ENCODE peak calls at places on chromosomes 11 and 22, in five cellular contexts. Y, C, M, A and L are unnamed samples.

GRCh38 chr11:66492161-66492865 is 12.1 kb downstream of the DPP3 start:
- DNase-seq in Y (no peak), C (no peak), M (no peak), A (no peak), L (no peak)

GRCh38 chr11:46047520-46047919 is 73.7 kb downstream of the PHF21A start:
- DNase-seq in Y (no peak), C (no peak), M (no peak), A (no peak), L (no peak)

GRCh38 chr11:72778535-72779494 is 15.0 kb downstream of the STARD10 start:
- DNase-seq in Y (no peak), C (no peak), M (no peak), A (no peak), L (no peak)

GRCh38 chr22:46774456-46775363 is 12.3 kb downstream of the TBC1D22A start:
- DNase-seq in Y (no peak), C (no peak), M (no peak), A (no peak), L (no peak)

GRCh38 chr11:61693897-61694840 is 14.0 kb downstream of the DAGLA start:
- DNase-seq in Y (no peak), C (no peak), M (no peak), A (no peak), L (no peak)

GRCh38 chr11:110133182-110133581 is 40.0 kb downstream of the ZC3H12C start:
- DNase-seq in Y (no peak), C (no peak), M (no peak), A (no peak), L (no peak)

GRCh38 chr11:72607101-72607468 is 67.1 kb downstream of the PDE2A start:
- DNase-seq in Y (no peak), C (no peak), M (no peak), A (no peak), L (no peak)

GRCh38 chr11:91248199-91248807 is 976.3 kb upstream of the FAT3 start:
- DNase-seq in Y (no peak), C (no peak), M (peak; percentile 33), A (peak; percentile 40), L (peak; percentile 8)

GRCh38 chr11:92784313-92784712 is 185.1 kb upstream of the MTNR1B start:
- DNase-seq in Y (no peak), C (no peak), M (no peak), A (no peak), L (no peak)

GRCh38 chr11:557328-558132 is 3.0 kb downstream of the LMNTD2 start:
- DNase-seq in Y (no peak), C (no peak), M (no peak), A (no peak), L (no peak)

GRCh38 chr11:119874660-119875238 is 145.7 kb upstream of the NECTIN1 start:
- DNase-seq in Y (no peak), C (no peak), M (no peak), A (no peak), L (peak; percentile 35)

GRCh38 chr11:108654994-108655631 is 9.8 kb upstream of the DDX10 start:
- DNase-seq in Y (no peak), C (no peak), M (no peak), A (peak; percentile 66), L (peak; percentile 78)

GRCh38 chr22:32185821-32186220 is 19.1 kb downstream of the RFPL2 start:
- DNase-seq in Y (no peak), C (no peak), M (no peak), A (no peak), L (no peak)

GRCh38 chr11:131064373-131064991 is 148.2 kb upstream of the SNX19 start:
- DNase-seq in Y (peak; percentile 93), C (peak; percentile 87), M (peak; percentile 77), A (peak; percentile 60), L (peak; percentile 33)

GRCh38 chr22:42686756-42687491 is 33.7 kb downstream of the A4GALT start:
- DNase-seq in Y (no peak), C (no peak), M (no peak), A (no peak), L (peak; percentile 71)
- H2BK12ac ChIP-seq in Y (no peak overlapping the region), C (no peak overlapping the region), M (no peak overlapping the region), A (peak overlapping the region; percentile 98), L (peak overlapping the region; percentile 56)

DNA sequence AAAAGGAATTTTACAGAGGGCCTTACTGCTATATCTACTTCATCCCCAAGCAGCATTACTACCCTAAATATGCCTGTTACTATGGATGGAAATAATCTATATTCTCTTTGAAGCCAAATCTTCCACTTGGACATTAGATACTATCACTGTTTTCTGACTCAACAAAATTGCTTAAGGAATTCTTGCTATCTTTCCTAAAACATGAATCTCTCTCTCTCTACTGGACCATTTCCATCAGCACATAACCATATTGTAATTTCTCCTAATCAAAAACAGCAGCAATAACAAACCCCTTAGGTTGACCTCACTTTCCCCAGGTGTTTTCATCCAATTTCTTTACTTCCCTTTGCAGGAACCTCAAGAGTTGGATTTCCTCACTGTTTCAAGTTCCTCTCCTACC is 67.9 kb upstream of the BLID start:
- DNase-seq in Y (no peak), C (no peak), M (no peak), A (no peak), L (no peak)
- H2BK12ac ChIP-seq in Y (no peak overlapping the region), C (no peak overlapping the region), M (no peak overlapping the region), A (no peak overlapping the region), L (no peak overlapping the region)

GRCh38 chr22:41362615-41363014 is 19.1 kb upstream of the TEF start:
- DNase-seq in Y (no peak), C (no peak), M (no peak), A (no peak), L (no peak)
- H2BK12ac ChIP-seq in Y (no peak overlapping the region), C (no peak overlapping the region), M (no peak overlapping the region), A (no peak overlapping the region), L (no peak overlapping the region)

GRCh38 chr11:107624983-107625779 is 34.2 kb downstream of the ELMOD1 start:
- DNase-seq in Y (no peak), C (no peak), M (no peak), A (no peak), L (no peak)

GRCh38 chr11:107631043-107631442 is 40.1 kb downstream of the ELMOD1 start:
- DNase-seq in Y (no peak), C (no peak), M (no peak), A (no peak), L (no peak)
- H2BK12ac ChIP-seq in Y (no peak overlapping the region), C (no peak overlapping the region), M (no peak overlapping the region), A (no peak overlapping the region), L (no peak overlapping the region)

GRCh38 chr11:19680824-19681368 is 31.7 kb upstream of the NAV2 start:
- DNase-seq in Y (no peak), C (no peak), M (no peak), A (no peak), L (peak; percentile 31)

GRCh38 chr11:19677380-19678080 is 35.1 kb upstream of the NAV2 start:
- DNase-seq in Y (no peak), C (no peak), M (no peak), A (no peak), L (no peak)

GRCh38 chr11:19683141-19683805 is 29.4 kb upstream of the NAV2 start:
- DNase-seq in Y (no peak), C (no peak), M (no peak), A (no peak), L (no peak)

GRCh38 chr11:19676508-19677379 is 35.9 kb upstream of the NAV2 start:
- DNase-seq in Y (no peak), C (no peak), M (no peak), A (no peak), L (no peak)

DNA sequence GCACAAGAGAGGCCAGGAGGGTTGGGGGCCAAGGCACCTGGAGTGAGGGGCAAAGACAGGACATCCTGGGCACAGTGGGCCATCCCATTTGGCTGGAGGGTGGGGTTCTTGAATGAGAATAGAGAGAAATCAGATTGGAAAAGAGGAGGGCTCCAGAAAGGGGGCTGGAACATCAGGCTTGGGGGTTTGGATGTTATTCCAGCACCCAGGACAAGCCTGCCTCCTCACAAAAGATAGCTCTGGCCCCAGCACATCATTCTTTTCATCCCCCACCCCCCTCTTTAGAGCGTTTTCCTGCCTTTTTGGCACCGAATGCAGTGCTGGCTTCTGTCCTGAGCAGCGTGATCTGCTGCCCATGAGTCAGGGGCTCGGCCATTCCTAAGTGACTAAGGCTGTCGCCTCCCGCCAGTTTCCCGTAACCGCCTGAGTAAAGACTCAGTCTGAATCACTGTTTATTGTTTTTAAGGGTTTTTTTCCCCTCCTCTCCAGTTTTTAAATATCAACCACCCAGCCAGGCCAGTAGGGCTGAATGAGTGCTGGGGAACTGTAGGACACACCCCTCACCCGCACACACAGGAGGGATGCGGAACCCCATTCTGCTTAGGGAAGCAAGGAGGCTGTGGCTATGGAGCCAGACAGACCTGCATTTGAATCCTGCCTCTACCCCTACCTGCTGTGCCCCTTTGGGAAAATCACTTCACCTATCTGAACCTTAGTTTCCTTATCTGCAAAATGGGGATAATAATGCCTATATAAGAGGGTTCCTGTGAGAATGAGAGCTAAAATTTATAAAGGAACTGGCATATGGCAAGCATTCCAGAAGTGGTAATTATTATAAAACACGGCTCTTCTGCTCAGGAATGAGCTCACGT is 32.4 kb upstream of the NAV2 start:
- DNase-seq in Y (peak; percentile 56), C (peak; percentile 52), M (no peak), A (peak; percentile 94), L (peak; percentile 84)
- H2BK12ac ChIP-seq in Y (peak overlapping the region; percentile 29), C (no peak overlapping the region), M (no peak overlapping the region), A (peak overlapping the region; percentile 98), L (peak overlapping the region; percentile 77)

DNA sequence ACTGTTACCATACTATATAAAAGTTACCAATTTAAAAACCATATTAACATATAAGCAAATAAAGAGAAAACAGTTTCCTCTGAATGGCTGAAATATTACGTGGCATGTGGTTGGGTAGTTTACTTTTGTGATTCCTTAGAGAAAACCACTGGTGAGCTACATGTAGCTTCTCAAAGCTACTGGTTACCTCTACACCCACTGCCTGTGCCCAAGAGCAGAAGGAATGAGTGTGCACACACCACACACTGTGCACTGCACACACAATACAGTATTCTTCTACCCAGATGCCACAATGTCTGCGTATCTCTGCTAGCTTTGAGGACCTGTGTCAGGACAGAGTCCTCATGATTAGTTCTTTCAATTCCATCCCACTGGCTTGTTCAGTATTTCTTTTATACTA is 25.5 kb upstream of the YPEL1 start:
- DNase-seq in Y (no peak), C (no peak), M (no peak), A (peak; percentile 58), L (no peak)
- H2BK12ac ChIP-seq in Y (no peak overlapping the region), C (no peak overlapping the region), M (no peak overlapping the region), A (no peak overlapping the region), L (no peak overlapping the region)

GRCh38 chr11:81432333-81432732 is 1301.3 kb downstream of the FAM181B start:
- DNase-seq in Y (no peak), C (no peak), M (no peak), A (no peak), L (no peak)
- H2BK12ac ChIP-seq in Y (no peak overlapping the region), C (no peak overlapping the region), M (no peak overlapping the region), A (no peak overlapping the region), L (no peak overlapping the region)

DNA sequence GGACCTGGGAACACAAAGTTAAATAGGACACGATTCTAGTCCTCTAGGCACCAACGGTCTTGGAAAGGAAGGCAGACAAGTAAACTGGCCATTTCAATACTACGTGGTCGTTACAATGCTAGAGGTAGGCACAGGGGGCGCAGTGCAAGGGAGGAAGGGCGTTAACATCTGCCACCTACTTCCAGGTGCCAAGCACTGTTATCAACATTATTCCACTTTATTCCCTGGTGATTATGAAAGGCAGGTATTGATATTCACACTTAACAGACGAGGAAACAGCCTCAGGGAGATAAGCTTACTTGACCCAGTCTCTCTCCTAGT is 760 bp upstream of the TAF10 start:
- DNase-seq in Y (peak; percentile 67), C (peak; percentile 57), M (no peak), A (no peak), L (no peak)
- H2BK12ac ChIP-seq in Y (no peak overlapping the region), C (no peak overlapping the region), M (no peak overlapping the region), A (no peak overlapping the region), L (no peak overlapping the region)

DNA sequence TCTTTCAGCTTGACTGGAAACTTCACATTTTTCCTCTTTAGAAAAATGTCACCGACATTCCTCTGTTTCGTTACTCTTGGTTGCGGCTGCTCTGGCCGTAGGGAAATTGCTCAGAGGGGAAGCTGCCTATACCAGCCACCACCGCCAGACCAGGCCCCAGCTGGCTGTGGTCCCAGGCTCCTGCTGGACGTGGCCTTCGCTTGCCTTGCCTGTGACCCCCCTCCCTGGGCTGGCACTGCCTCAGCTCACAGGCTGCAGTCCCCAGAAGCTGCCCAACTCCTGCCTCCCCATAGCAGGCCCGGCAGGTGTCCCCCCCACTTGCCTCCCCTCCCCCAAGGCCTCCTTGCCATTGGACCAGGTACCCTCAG is 197.7 kb downstream of the MN1 start:
- DNase-seq in Y (no peak), C (no peak), M (no peak), A (no peak), L (peak; percentile 72)
- H2BK12ac ChIP-seq in Y (peak overlapping the region; percentile 39), C (no peak overlapping the region), M (peak overlapping the region; percentile 36), A (no peak overlapping the region), L (no peak overlapping the region)